ENCODE peak calls at places on chromosome 20, in seven cellular contexts. J is heart right ventricle, M is natural killer cell, X is ovary, F is HCT116, N is activated B cell treated with CpG ODN at 0.5 μM for 24 hours, C is HFFc6. O is an unnamed sample.

GRCh38 chr20:17226410-17227198 is at the start of gene PCSK2:
- DNase-seq in J (peak), M (no peak), X (peak), F (no peak), N (no peak), C (no peak), O (peak)

GRCh38 chr20:10357061-10357708 is 76.8 kb downstream of the MKKS start:
- DNase-seq in J (no peak), M (no peak), X (no peak), F (no peak), N (no peak), C (no peak), O (no peak)

GRCh38 chr20:48773837-48774418 is 53.9 kb downstream of the PREX1 start:
- DNase-seq in J (no peak), M (no peak), X (no peak), F (no peak), N (no peak), C (no peak), O (peak)

GRCh38 chr20:50777373-50777772 is 17.5 kb upstream of the BCAS4 start:
- DNase-seq in J (no peak), M (no peak), X (no peak), F (no peak), N (no peak), C (no peak), O (no peak)

GRCh38 chr20:46215913-46216707 is 92.2 kb downstream of the CDH22 start:
- DNase-seq in J (peak), M (no peak), X (no peak), F (peak), N (no peak), C (peak), O (peak)

GRCh38 chr20:62376112-62377063 is 9.3 kb upstream of the LAMA5 start:
- DNase-seq in J (peak), M (no peak), X (no peak), F (no peak), N (no peak), C (no peak), O (no peak)

GRCh38 chr20:46364670-46365482 is 41.5 kb downstream of the ELMO2 start:
- DNase-seq in J (no peak), M (no peak), X (no peak), F (no peak), N (no peak), C (no peak), O (no peak)

GRCh38 chr20:3796477-3797225 is 541 bp downstream of the CDC25B start:
- DNase-seq in J (no peak), M (no peak), X (no peak), F (no peak), N (no peak), C (no peak), O (no peak)

GRCh38 chr20:32964575-32964974 is 39.7 kb downstream of the SUN5 start:
- DNase-seq in J (no peak), M (no peak), X (no peak), F (no peak), N (no peak), C (no peak), O (no peak)

GRCh38 chr20:56409521-56409920 is 2.5 kb upstream of the CASS4 start:
- DNase-seq in J (no peak), M (no peak), X (no peak), F (no peak), N (no peak), C (no peak), O (no peak)

GRCh38 chr20:46487628-46488027 is 25.7 kb downstream of the ZNF334 start:
- DNase-seq in J (no peak), M (no peak), X (no peak), F (no peak), N (no peak), C (no peak), O (no peak)

GRCh38 chr20:3727333-3728035 is 5.0 kb upstream of the HSPA12B start:
- DNase-seq in J (no peak), M (no peak), X (peak), F (no peak), N (no peak), C (peak), O (no peak)

GRCh38 chr20:49323622-49324238 is 45.9 kb upstream of the ZNFX1 start:
- DNase-seq in J (no peak), M (no peak), X (no peak), F (peak), N (no peak), C (peak), O (peak)

GRCh38 chr20:63829943-63830820 is 882 bp downstream of the ZBTB46 start:
- DNase-seq in J (no peak), M (no peak), X (peak), F (no peak), N (no peak), C (no peak), O (no peak)

GRCh38 chr20:9215539-9215938 is 146.7 kb downstream of the PLCB4 start:
- DNase-seq in J (no peak), M (no peak), X (no peak), F (peak), N (no peak), C (no peak), O (no peak)

GRCh38 chr20:44039741-44040140 is 125.1 kb downstream of the TOX2 start:
- DNase-seq in J (no peak), M (no peak), X (no peak), F (no peak), N (no peak), C (no peak), O (no peak)

GRCh38 chr20:37734228-37734980 is 40.6 kb downstream of the CTNNBL1 start:
- DNase-seq in J (no peak), M (no peak), X (no peak), F (no peak), N (no peak), C (no peak), O (peak)

GRCh38 chr20:63441136-63441776 is 31.2 kb downstream of the KCNQ2 start:
- DNase-seq in J (no peak), M (no peak), X (no peak), F (no peak), N (no peak), C (no peak), O (no peak)

GRCh38 chr20:17782768-17783167 is 83.0 kb downstream of the BANF2 start:
- DNase-seq in J (no peak), M (no peak), X (no peak), F (no peak), N (no peak), C (no peak), O (no peak)

GRCh38 chr20:4165984-4166725 is 150.8 kb upstream of the RNF24 start:
- DNase-seq in J (no peak), M (no peak), X (no peak), F (no peak), N (no peak), C (no peak), O (no peak)

GRCh38 chr20:44810391-44811149 is at the start of gene RIMS4:
- DNase-seq in J (no peak), M (no peak), X (peak), F (no peak), N (no peak), C (no peak), O (no peak)

GRCh38 chr20:561437-562231 is 18.0 kb upstream of the CSNK2A1 start:
- DNase-seq in J (peak), M (no peak), X (peak), F (peak), N (no peak), C (peak), O (peak)

GRCh38 chr20:45406260-45407066 is 1.6 kb upstream of the DBNDD2 start:
- DNase-seq in J (peak), M (no peak), X (peak), F (no peak), N (peak), C (no peak), O (peak)

GRCh38 chr20:59013031-59013951 is 5.9 kb upstream of the TUBB1 start:
- DNase-seq in J (no peak), M (peak), X (no peak), F (no peak), N (no peak), C (no peak), O (no peak)

GRCh38 chr20:2449386-2449785 is 21.2 kb downstream of the SNRPB start:
- DNase-seq in J (no peak), M (no peak), X (no peak), F (no peak), N (no peak), C (no peak), O (no peak)

GRCh38 chr20:11207749-11208502 is 534.1 kb upstream of the JAG1 start:
- DNase-seq in J (no peak), M (no peak), X (no peak), F (peak), N (no peak), C (peak), O (peak)

GRCh38 chr20:59903631-59904030 is 29.8 kb downstream of the SYCP2 start:
- DNase-seq in J (no peak), M (no peak), X (no peak), F (no peak), N (no peak), C (no peak), O (no peak)

GRCh38 chr20:61449916-61450315 is 197.9 kb downstream of the CDH4 start:
- DNase-seq in J (no peak), M (no peak), X (no peak), F (no peak), N (no peak), C (no peak), O (no peak)

GRCh38 chr20:577167-577791 is 32.8 kb downstream of the TCF15 start:
- DNase-seq in J (no peak), M (no peak), X (no peak), F (peak), N (no peak), C (no peak), O (no peak)

GRCh38 chr20:43579861-43580793 is 10.6 kb upstream of the IFT52 start:
- DNase-seq in J (no peak), M (no peak), X (no peak), F (no peak), N (no peak), C (no peak), O (no peak)

GRCh38 chr20:10670521-10671220 is 3.1 kb downstream of the JAG1 start:
- DNase-seq in J (no peak), M (no peak), X (no peak), F (no peak), N (no peak), C (no peak), O (peak)

GRCh38 chr20:1617055-1617454 is 2.8 kb downstream of the SIRPB1 start:
- DNase-seq in J (no peak), M (no peak), X (no peak), F (no peak), N (no peak), C (no peak), O (no peak)

GRCh38 chr20:5770240-5770986 is 20.2 kb downstream of the SHLD1 start:
- DNase-seq in J (no peak), M (no peak), X (no peak), F (no peak), N (no peak), C (no peak), O (peak)

GRCh38 chr20:44271915-44272663 is 25.0 kb downstream of the GDAP1L1 start:
- DNase-seq in J (no peak), M (no peak), X (no peak), F (no peak), N (no peak), C (no peak), O (no peak)

GRCh38 chr20:59253779-59254319 is 46.6 kb upstream of the EDN3 start:
- DNase-seq in J (no peak), M (peak), X (no peak), F (no peak), N (no peak), C (no peak), O (no peak)

GRCh38 chr20:36538026-36538764 is 3.1 kb upstream of the MYL9 start:
- DNase-seq in J (no peak), M (no peak), X (no peak), F (no peak), N (no peak), C (no peak), O (peak)

GRCh38 chr20:8454137-8454712 is 322.2 kb downstream of the PLCB1 start:
- DNase-seq in J (no peak), M (no peak), X (no peak), F (peak), N (no peak), C (peak), O (peak)

GRCh38 chr20:40810336-40810735 is 121.3 kb upstream of the MAFB start:
- DNase-seq in J (no peak), M (no peak), X (no peak), F (no peak), N (no peak), C (no peak), O (no peak)

GRCh38 chr20:40813213-40813510 is 124.1 kb upstream of the MAFB start:
- DNase-seq in J (no peak), M (no peak), X (no peak), F (no peak), N (no peak), C (no peak), O (no peak)

GRCh38 chr20:40812415-40813212 is 123.6 kb upstream of the MAFB start:
- DNase-seq in J (no peak), M (no peak), X (no peak), F (no peak), N (no peak), C (no peak), O (no peak)

GRCh38 chr20:40811004-40811403 is 122.0 kb upstream of the MAFB start:
- DNase-seq in J (no peak), M (no peak), X (no peak), F (no peak), N (no peak), C (no peak), O (no peak)

GRCh38 chr20:40811660-40812414 is 122.8 kb upstream of the MAFB start:
- DNase-seq in J (no peak), M (no peak), X (no peak), F (no peak), N (no peak), C (no peak), O (no peak)
- TF ChIP-seq CTCF in J (no peak), M (no peak), X (no peak), F (peak), N (no peak), C (peak), O (peak)

GRCh38 chr20:34875657-34876160 is 703 bp upstream of the ACSS2 start:
- DNase-seq in J (no peak), M (no peak), X (no peak), F (no peak), N (no peak), C (no peak), O (no peak)
- TF ChIP-seq CTCF in J (peak), M (no peak), X (no peak), F (peak), N (no peak), C (peak), O (peak)

GRCh38 chr20:19909696-19910095 is 107.5 kb upstream of the NAA20 start:
- DNase-seq in J (peak), M (no peak), X (no peak), F (no peak), N (no peak), C (no peak), O (peak)

GRCh38 chr20:19911810-19912382 is 105.3 kb upstream of the NAA20 start:
- DNase-seq in J (no peak), M (no peak), X (no peak), F (no peak), N (no peak), C (no peak), O (no peak)

GRCh38 chr20:19903168-19903676 is 113.9 kb upstream of the NAA20 start:
- DNase-seq in J (no peak), M (no peak), X (no peak), F (no peak), N (no peak), C (no peak), O (peak)

GRCh38 chr20:19907326-19908056 is 109.7 kb upstream of the NAA20 start:
- DNase-seq in J (peak), M (no peak), X (no peak), F (no peak), N (no peak), C (no peak), O (no peak)

GRCh38 chr20:19908586-19908985 is 108.6 kb upstream of the NAA20 start:
- DNase-seq in J (no peak), M (no peak), X (no peak), F (no peak), N (no peak), C (no peak), O (no peak)
- TF ChIP-seq CTCF in J (no peak), M (no peak), X (no peak), F (no peak), N (no peak), C (no peak), O (no peak)

GRCh38 chr20:39394461-39394860 is 432.3 kb downstream of the DHX35 start:
- DNase-seq in J (no peak), M (no peak), X (no peak), F (no peak), N (no peak), C (no peak), O (no peak)
- TF ChIP-seq CTCF in J (no peak), M (no peak), X (no peak), F (no peak), N (no peak), C (no peak), O (no peak)

GRCh38 chr20:22101606-22102005 is 396.1 kb downstream of the PAX1 start:
- DNase-seq in J (no peak), M (no peak), X (no peak), F (no peak), N (no peak), C (no peak), O (no peak)

GRCh38 chr20:22106308-22106938 is 401.0 kb downstream of the PAX1 start:
- DNase-seq in J (no peak), M (no peak), X (no peak), F (no peak), N (no peak), C (no peak), O (peak)
- TF ChIP-seq CTCF in J (peak), M (no peak), X (no peak), F (peak), N (no peak), C (peak), O (peak)

GRCh38 chr20:31547017-31547675 is 32.9 kb downstream of the HM13 start:
- DNase-seq in J (peak), M (peak), X (peak), F (peak), N (peak), C (peak), O (peak)
- TF ChIP-seq CTCF in J (peak), M (no peak), X (no peak), F (peak), N (no peak), C (peak), O (no peak)

DNA sequence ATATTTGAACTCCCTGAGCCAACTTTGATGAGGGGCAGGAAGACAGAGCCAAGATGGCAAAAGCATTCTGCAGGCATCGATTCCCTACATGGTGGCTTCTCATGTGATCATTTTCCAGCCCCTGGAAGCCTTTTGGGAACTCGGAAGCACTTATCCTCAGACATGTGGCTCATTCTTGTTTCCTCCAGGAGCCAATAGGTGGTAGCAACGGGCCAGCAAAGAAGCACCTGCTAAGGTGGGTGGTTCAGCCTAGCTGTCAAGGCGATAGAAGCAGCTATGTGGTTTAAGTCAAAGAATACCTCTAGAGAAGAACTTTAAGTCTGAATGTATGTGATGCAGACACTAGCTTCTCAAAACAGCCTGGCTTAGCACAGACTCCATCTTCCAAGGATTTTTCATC is 64.9 kb upstream of the PAX1 start:
- DNase-seq in J (no peak), M (no peak), X (no peak), F (peak), N (no peak), C (no peak), O (no peak)
- TF ChIP-seq CTCF in J (peak), M (no peak), X (no peak), F (peak), N (no peak), C (no peak), O (no peak)

GRCh38 chr20:41134362-41135186 is 2.8 kb upstream of the PLCG1 start:
- DNase-seq in J (no peak), M (no peak), X (no peak), F (no peak), N (no peak), C (no peak), O (no peak)

GRCh38 chr20:41135888-41136243 is 1.5 kb upstream of the PLCG1 start:
- DNase-seq in J (no peak), M (no peak), X (no peak), F (no peak), N (no peak), C (no peak), O (no peak)

GRCh38 chr20:41136336-41136694 is 1.0 kb upstream of the PLCG1 start:
- DNase-seq in J (no peak), M (no peak), X (no peak), F (no peak), N (no peak), C (no peak), O (no peak)

GRCh38 chr20:41133709-41134361 is 3.5 kb upstream of the PLCG1 start:
- DNase-seq in J (no peak), M (no peak), X (no peak), F (no peak), N (no peak), C (no peak), O (no peak)

GRCh38 chr20:41135187-41135887 is 2.0 kb upstream of the PLCG1 start:
- DNase-seq in J (peak), M (peak), X (no peak), F (peak), N (peak), C (no peak), O (no peak)
- TF ChIP-seq CTCF in J (peak), M (peak), X (no peak), F (peak), N (no peak), C (peak), O (peak)

GRCh38 chr20:14958626-14959025 is 621.2 kb upstream of the FLRT3 start:
- DNase-seq in J (no peak), M (no peak), X (no peak), F (no peak), N (no peak), C (no peak), O (no peak)

GRCh38 chr20:14957416-14957815 is 620.0 kb upstream of the FLRT3 start:
- DNase-seq in J (no peak), M (no peak), X (no peak), F (no peak), N (no peak), C (no peak), O (no peak)

GRCh38 chr20:14956538-14956937 is 619.1 kb upstream of the FLRT3 start:
- DNase-seq in J (no peak), M (no peak), X (no peak), F (no peak), N (no peak), C (no peak), O (no peak)

GRCh38 chr20:14960837-14961236 is 623.4 kb upstream of the FLRT3 start:
- DNase-seq in J (no peak), M (no peak), X (no peak), F (no peak), N (no peak), C (no peak), O (no peak)

GRCh38 chr20:14959506-14960493 is 622.4 kb upstream of the FLRT3 start:
- DNase-seq in J (no peak), M (no peak), X (no peak), F (no peak), N (no peak), C (no peak), O (no peak)
- TF ChIP-seq CTCF in J (no peak), M (no peak), X (no peak), F (no peak), N (no peak), C (no peak), O (no peak)